ENCODE peak calls at places on chromosomes 11 and 22, in seven cellular contexts. One of them, this sample, is unnamed.

GRCh38 chr22:17802822-17803221 is 28.6 kb upstream of the BID start:
- DNase-seq in germinal center: no peak
- DNase-seq in kidney: no peak
- DNase-seq in nucleus accumbens: no peak
- DNase-seq in left colon: no peak
- DNase-seq in stimulated activated CD4-positive, alpha-beta T cell treated with anti-CD3 and anti-CD28 coated beads, Interleukin-1b, Interleukin-23, amount 100 ng/mL, for 24 hours: no peak
- DNase-seq in NCI-H510A: no peak
- DNase-seq in this sample: no peak

GRCh38 chr11:14078941-14079522 is 116.5 kb downstream of the SPON1 start:
- DNase-seq in germinal center: no peak
- DNase-seq in kidney: no peak
- DNase-seq in nucleus accumbens: no peak
- DNase-seq in left colon: no peak
- DNase-seq in stimulated activated CD4-positive, alpha-beta T cell treated with anti-CD3 and anti-CD28 coated beads, Interleukin-1b, Interleukin-23, amount 100 ng/mL, for 24 hours: no peak
- DNase-seq in NCI-H510A: no peak
- DNase-seq in this sample: no peak

GRCh38 chr22:45008853-45009751 is 703 bp downstream of the PHF21B start:
- DNase-seq in germinal center: peak
- DNase-seq in kidney: peak
- DNase-seq in nucleus accumbens: no peak
- DNase-seq in left colon: no peak
- DNase-seq in stimulated activated CD4-positive, alpha-beta T cell treated with anti-CD3 and anti-CD28 coated beads, Interleukin-1b, Interleukin-23, amount 100 ng/mL, for 24 hours: no peak
- DNase-seq in NCI-H510A: no peak
- DNase-seq in this sample: no peak

GRCh38 chr11:132300283-132300682 is 929.9 kb downstream of the NTM start:
- DNase-seq in germinal center: no peak
- DNase-seq in kidney: no peak
- DNase-seq in nucleus accumbens: no peak
- DNase-seq in left colon: no peak
- DNase-seq in stimulated activated CD4-positive, alpha-beta T cell treated with anti-CD3 and anti-CD28 coated beads, Interleukin-1b, Interleukin-23, amount 100 ng/mL, for 24 hours: no peak
- DNase-seq in NCI-H510A: peak
- DNase-seq in this sample: no peak

GRCh38 chr11:105719073-105719846 is 109.4 kb downstream of the GRIA4 start:
- DNase-seq in germinal center: no peak
- DNase-seq in kidney: no peak
- DNase-seq in nucleus accumbens: no peak
- DNase-seq in left colon: no peak
- DNase-seq in stimulated activated CD4-positive, alpha-beta T cell treated with anti-CD3 and anti-CD28 coated beads, Interleukin-1b, Interleukin-23, amount 100 ng/mL, for 24 hours: no peak
- DNase-seq in NCI-H510A: peak
- DNase-seq in this sample: no peak

GRCh38 chr11:73141031-73141308 is 1.1 kb downstream of the FCHSD2 start:
- DNase-seq in germinal center: peak
- DNase-seq in kidney: peak
- DNase-seq in nucleus accumbens: no peak
- DNase-seq in left colon: peak
- DNase-seq in stimulated activated CD4-positive, alpha-beta T cell treated with anti-CD3 and anti-CD28 coated beads, Interleukin-1b, Interleukin-23, amount 100 ng/mL, for 24 hours: no peak
- DNase-seq in NCI-H510A: no peak
- DNase-seq in this sample: no peak

GRCh38 chr11:76577199-76577920 is 93.2 kb downstream of the LRRC32 start:
- DNase-seq in germinal center: no peak
- DNase-seq in kidney: peak
- DNase-seq in nucleus accumbens: no peak
- DNase-seq in left colon: peak
- DNase-seq in stimulated activated CD4-positive, alpha-beta T cell treated with anti-CD3 and anti-CD28 coated beads, Interleukin-1b, Interleukin-23, amount 100 ng/mL, for 24 hours: no peak
- DNase-seq in NCI-H510A: no peak
- DNase-seq in this sample: no peak

GRCh38 chr11:64060861-64061444 is 25.2 kb downstream of the FLRT1 start:
- DNase-seq in germinal center: peak
- DNase-seq in kidney: no peak
- DNase-seq in nucleus accumbens: no peak
- DNase-seq in left colon: peak
- DNase-seq in stimulated activated CD4-positive, alpha-beta T cell treated with anti-CD3 and anti-CD28 coated beads, Interleukin-1b, Interleukin-23, amount 100 ng/mL, for 24 hours: no peak
- DNase-seq in NCI-H510A: no peak
- DNase-seq in this sample: peak

GRCh38 chr11:69130586-69131566 is 24.9 kb upstream of the SMIM38 start:
- DNase-seq in germinal center: no peak
- DNase-seq in kidney: peak
- DNase-seq in nucleus accumbens: no peak
- DNase-seq in left colon: no peak
- DNase-seq in stimulated activated CD4-positive, alpha-beta T cell treated with anti-CD3 and anti-CD28 coated beads, Interleukin-1b, Interleukin-23, amount 100 ng/mL, for 24 hours: no peak
- DNase-seq in NCI-H510A: no peak
- DNase-seq in this sample: no peak

GRCh38 chr22:23064381-23065068 is 5.8 kb upstream of the GNAZ start:
- DNase-seq in germinal center: no peak
- DNase-seq in kidney: peak
- DNase-seq in nucleus accumbens: no peak
- DNase-seq in left colon: no peak
- DNase-seq in stimulated activated CD4-positive, alpha-beta T cell treated with anti-CD3 and anti-CD28 coated beads, Interleukin-1b, Interleukin-23, amount 100 ng/mL, for 24 hours: no peak
- DNase-seq in NCI-H510A: no peak
- DNase-seq in this sample: no peak

GRCh38 chr11:66438009-66438503 is 592 bp downstream of the MRPL11 start:
- DNase-seq in germinal center: no peak
- DNase-seq in kidney: no peak
- DNase-seq in nucleus accumbens: no peak
- DNase-seq in left colon: no peak
- DNase-seq in stimulated activated CD4-positive, alpha-beta T cell treated with anti-CD3 and anti-CD28 coated beads, Interleukin-1b, Interleukin-23, amount 100 ng/mL, for 24 hours: no peak
- DNase-seq in NCI-H510A: no peak
- DNase-seq in this sample: no peak

GRCh38 chr11:107044503-107044902 is 26.2 kb upstream of the GUCY1A2 start:
- DNase-seq in germinal center: no peak
- DNase-seq in kidney: no peak
- DNase-seq in nucleus accumbens: no peak
- DNase-seq in left colon: no peak
- DNase-seq in stimulated activated CD4-positive, alpha-beta T cell treated with anti-CD3 and anti-CD28 coated beads, Interleukin-1b, Interleukin-23, amount 100 ng/mL, for 24 hours: no peak
- DNase-seq in NCI-H510A: no peak
- DNase-seq in this sample: no peak

GRCh38 chr11:123519055-123519796 is 89.2 kb downstream of the GRAMD1B start:
- DNase-seq in germinal center: no peak
- DNase-seq in kidney: no peak
- DNase-seq in nucleus accumbens: peak
- DNase-seq in left colon: no peak
- DNase-seq in stimulated activated CD4-positive, alpha-beta T cell treated with anti-CD3 and anti-CD28 coated beads, Interleukin-1b, Interleukin-23, amount 100 ng/mL, for 24 hours: no peak
- DNase-seq in NCI-H510A: no peak
- DNase-seq in this sample: peak

GRCh38 chr11:129705341-129705740 is 110.3 kb upstream of the TMEM45B start:
- DNase-seq in germinal center: no peak
- DNase-seq in kidney: no peak
- DNase-seq in nucleus accumbens: no peak
- DNase-seq in left colon: no peak
- DNase-seq in stimulated activated CD4-positive, alpha-beta T cell treated with anti-CD3 and anti-CD28 coated beads, Interleukin-1b, Interleukin-23, amount 100 ng/mL, for 24 hours: no peak
- DNase-seq in NCI-H510A: no peak
- DNase-seq in this sample: no peak